ENCODE peak calls at places on chromosomes 11 and 22, in eight cellular contexts. M, A, W, C, F, O, D and Q are unnamed samples.

GRCh38 chr22:27299181-27300085 is 502.1 kb downstream of the MN1 start:
- DNase-seq in M (peak), A (no peak), W (no peak), C (no peak), F (no peak), O (no peak), D (no peak), Q (no peak)

GRCh38 chr22:40247976-40248375 is 70.3 kb downstream of the TNRC6B start:
- DNase-seq in M (no peak), A (no peak), W (no peak), C (no peak), F (no peak), O (no peak), D (no peak), Q (no peak)

GRCh38 chr11:3222941-3223905 is 4.6 kb upstream of the MRGPRG start:
- DNase-seq in M (no peak), A (no peak), W (no peak), C (no peak), F (no peak), O (no peak), D (no peak), Q (peak)

GRCh38 chr11:85299247-85299646 is 327.9 kb downstream of the DLG2 start:
- DNase-seq in M (peak), A (no peak), W (no peak), C (peak), F (no peak), O (no peak), D (no peak), Q (no peak)

GRCh38 chr11:131533164-131533563 is 162.7 kb downstream of the NTM start:
- DNase-seq in M (no peak), A (no peak), W (no peak), C (no peak), F (no peak), O (no peak), D (no peak), Q (no peak)

GRCh38 chr11:81596709-81597108 is 1137.0 kb downstream of the FAM181B start:
- DNase-seq in M (no peak), A (no peak), W (no peak), C (no peak), F (no peak), O (no peak), D (no peak), Q (no peak)

GRCh38 chr11:77557553-77557952 is 32.2 kb upstream of the AQP11 start:
- DNase-seq in M (peak), A (no peak), W (no peak), C (no peak), F (no peak), O (no peak), D (no peak), Q (peak)

GRCh38 chr11:63738720-63739360 is 29.7 kb downstream of the ZFTA start:
- DNase-seq in M (peak), A (peak), W (peak), C (peak), F (peak), O (peak), D (peak), Q (peak)

GRCh38 chr11:35393093-35393492 is 26.3 kb downstream of the SLC1A2 start:
- DNase-seq in M (no peak), A (no peak), W (no peak), C (no peak), F (peak), O (no peak), D (no peak), Q (no peak)

GRCh38 chr11:119100246-119100959 is 1.2 kb downstream of the DPAGT1 start:
- DNase-seq in M (peak), A (no peak), W (peak), C (no peak), F (no peak), O (no peak), D (no peak), Q (peak)

GRCh38 chr22:30486661-30487115 is 14.9 kb upstream of the SEC14L3 start:
- DNase-seq in M (no peak), A (no peak), W (no peak), C (no peak), F (no peak), O (no peak), D (no peak), Q (no peak)

GRCh38 chr11:940496-941135 is 14.9 kb downstream of the AP2A2 start:
- DNase-seq in M (no peak), A (no peak), W (no peak), C (no peak), F (no peak), O (no peak), D (no peak), Q (no peak)

GRCh38 chr22:38347944-38348750 is 30.9 kb upstream of the CSNK1E start:
- DNase-seq in M (peak), A (no peak), W (no peak), C (no peak), F (no peak), O (no peak), D (no peak), Q (peak)

GRCh38 chr22:25955323-25955722 is 213.3 kb downstream of the MYO18B start:
- DNase-seq in M (no peak), A (no peak), W (no peak), C (no peak), F (no peak), O (no peak), D (no peak), Q (no peak)

GRCh38 chr11:2531987-2532703 is 87.3 kb downstream of the KCNQ1 start:
- DNase-seq in M (no peak), A (no peak), W (no peak), C (no peak), F (no peak), O (no peak), D (no peak), Q (no peak)